ENCODE peak calls at places on chromosomes 7 and 10, in nine cellular contexts. N, Y, G, Q, K, A, J, X and Z are unnamed samples.

GRCh38 chr7:65722361-65722792 is 150.5 kb upstream of the VKORC1L1 start:
- DNase-seq in N (peak), Y (no peak), G (peak), Q (peak), K (peak), A (peak), J (no peak), X (peak), Z (peak)

GRCh38 chr7:132276252-132276651 is 300.0 kb downstream of the PLXNA4 start:
- DNase-seq in N (no peak), Y (no peak), G (no peak), Q (no peak), K (peak), A (no peak), J (no peak), X (no peak), Z (no peak)

GRCh38 chr7:99124636-99125504 is 19.0 kb downstream of the SMURF1 start:
- DNase-seq in N (no peak), Y (no peak), G (no peak), Q (no peak), K (no peak), A (no peak), J (no peak), X (no peak), Z (no peak)

GRCh38 chr7:15753834-15754600 is 67.5 kb upstream of the MEOX2 start:
- DNase-seq in N (no peak), Y (no peak), G (no peak), Q (no peak), K (no peak), A (no peak), J (peak), X (no peak), Z (no peak)

GRCh38 chr10:42640610-42641229 is 2.4 kb upstream of the ZNF33B start:
- DNase-seq in N (no peak), Y (no peak), G (peak), Q (no peak), K (no peak), A (no peak), J (no peak), X (no peak), Z (no peak)

GRCh38 chr7:45088821-45089313 is at the start of gene NACAD:
- DNase-seq in N (no peak), Y (no peak), G (peak), Q (no peak), K (peak), A (no peak), J (no peak), X (no peak), Z (no peak)

GRCh38 chr7:83105948-83106347 is 56.7 kb downstream of the PCLO start:
- DNase-seq in N (no peak), Y (no peak), G (peak), Q (no peak), K (no peak), A (no peak), J (no peak), X (no peak), Z (no peak)

GRCh38 chr10:126216221-126216701 is 172.0 kb downstream of the ADAM12 start:
- DNase-seq in N (no peak), Y (no peak), G (no peak), Q (no peak), K (no peak), A (no peak), J (peak), X (no peak), Z (no peak)

GRCh38 chr7:131111081-131111576 is 216.5 kb upstream of the MKLN1 start:
- DNase-seq in N (no peak), Y (no peak), G (no peak), Q (no peak), K (peak), A (no peak), J (peak), X (no peak), Z (peak)

GRCh38 chr10:102735065-102735562 is 8.6 kb upstream of the WBP1L start:
- DNase-seq in N (no peak), Y (no peak), G (peak), Q (no peak), K (no peak), A (no peak), J (no peak), X (no peak), Z (no peak)

GRCh38 chr7:27189560-27190283 is 4.7 kb upstream of the HOXA11 start:
- DNase-seq in N (no peak), Y (no peak), G (no peak), Q (no peak), K (no peak), A (no peak), J (no peak), X (no peak), Z (no peak)